ENCODE peak calls at places on chromosomes 11 and 22, in five cellular contexts. Z is neural crest cell, X is pancreas, Y is IMR-90, Q is GM10248. J is an unnamed sample.

GRCh38 chr11:123430736-123431356 is 777 bp downstream of the GRAMD1B start:
- DNase-seq in Z (peak; percentile 32), X (no peak), Y (peak; percentile 51), Q (peak; percentile 75), J (peak; percentile 77)

GRCh38 chr11:37942081-37942480 is 1344.0 kb upstream of the RAG2 start:
- DNase-seq in Z (no peak), X (no peak), Y (no peak), Q (no peak), J (no peak)

GRCh38 chr22:50691521-50691920 is 18.9 kb downstream of the SHANK3 start:
- DNase-seq in Z (peak; percentile 45), X (no peak), Y (peak; percentile 44), Q (no peak), J (no peak)

GRCh38 chr11:110907629-110908028 is 195.4 kb upstream of the ARHGAP20 start:
- DNase-seq in Z (no peak), X (no peak), Y (peak; percentile 98), Q (no peak), J (no peak)

GRCh38 chr11:575996-576756 is at the start of gene PHRF1:
- DNase-seq in Z (peak; percentile 90), X (peak; percentile 95), Y (peak; percentile 92), Q (peak; percentile 100), J (peak; percentile 100)

GRCh38 chr11:118531597-118532084 is 649 bp downstream of the TMEM25 start:
- DNase-seq in Z (no peak), X (no peak), Y (no peak), Q (peak; percentile 59), J (peak; percentile 17)

GRCh38 chr11:40187092-40187403 is 1272.4 kb downstream of the LRRC4C start:
- DNase-seq in Z (no peak), X (no peak), Y (no peak), Q (no peak), J (no peak)

GRCh38 chr22:18023509-18024275 is 669 bp downstream of the MICAL3 start:
- DNase-seq in Z (peak; percentile 60), X (peak; percentile 83), Y (peak; percentile 85), Q (peak; percentile 59), J (peak; percentile 67)

GRCh38 chr22:44915441-44915840 is 94.4 kb downstream of the PHF21B start:
- DNase-seq in Z (no peak), X (no peak), Y (no peak), Q (no peak), J (no peak)

GRCh38 chr22:20965104-20965887 is 1.8 kb upstream of the AIFM3 start:
- DNase-seq in Z (no peak), X (no peak), Y (no peak), Q (no peak), J (no peak)

GRCh38 chr11:80157447-80157846 is 716.6 kb upstream of the TENM4 start:
- DNase-seq in Z (no peak), X (no peak), Y (no peak), Q (no peak), J (no peak)

GRCh38 chr11:70569173-70569890 is 171.0 kb downstream of the CTTN start:
- DNase-seq in Z (no peak), X (no peak), Y (no peak), Q (no peak), J (no peak)

GRCh38 chr11:8959546-8960166 is 4.6 kb downstream of the TMEM9B start:
- DNase-seq in Z (peak; percentile 13), X (peak; percentile 33), Y (peak; percentile 86), Q (peak; percentile 82), J (peak; percentile 83)

GRCh38 chr11:907668-908067 is 2.9 kb downstream of the CHID1 start:
- DNase-seq in Z (no peak), X (no peak), Y (no peak), Q (no peak), J (no peak)

GRCh38 chr11:108561535-108561991 is 32.0 kb downstream of the EXPH5 start:
- DNase-seq in Z (no peak), X (no peak), Y (peak; percentile 31), Q (no peak), J (no peak)

GRCh38 chr11:56045538-56045937 is 18.1 kb downstream of the OR5AS1 start:
- DNase-seq in Z (no peak), X (peak; percentile 42), Y (no peak), Q (no peak), J (no peak)

GRCh38 chr22:47804281-47804680 is 1041.8 kb downstream of the TBC1D22A start:
- DNase-seq in Z (no peak), X (no peak), Y (no peak), Q (no peak), J (no peak)

GRCh38 chr11:99670268-99670667 is 649.5 kb downstream of the CNTN5 start:
- DNase-seq in Z (no peak), X (no peak), Y (no peak), Q (no peak), J (no peak)

DNA sequence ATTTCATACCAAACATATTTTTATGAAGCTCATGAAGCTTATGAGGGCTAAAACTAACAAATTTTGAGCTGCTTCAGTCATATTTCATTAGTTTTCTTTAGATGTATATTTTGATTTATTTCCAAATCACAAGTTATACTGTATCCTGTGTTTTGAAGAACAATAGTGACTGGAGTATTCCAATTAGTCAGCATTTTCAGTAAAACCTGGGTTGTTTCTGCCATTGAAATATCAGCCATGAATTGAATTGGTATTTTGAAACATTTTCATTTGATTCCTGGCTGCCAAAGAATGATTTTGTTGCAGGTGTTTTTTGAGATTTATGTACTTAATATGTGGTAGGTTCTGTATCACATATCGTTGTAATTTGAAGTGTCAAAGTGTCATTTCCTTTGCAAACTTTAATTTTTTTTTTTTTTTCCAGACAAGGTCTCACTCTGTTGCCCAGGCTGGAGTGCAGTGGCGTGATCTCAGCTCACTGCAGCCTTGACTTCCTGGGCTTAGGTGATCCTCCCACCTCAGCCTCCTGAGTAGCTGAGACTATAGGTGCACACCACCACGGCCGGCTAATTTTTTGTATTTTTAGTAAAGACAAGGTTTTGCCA is 206.3 kb downstream of the SBF2 start:
- DNase-seq in Z (no peak), X (no peak), Y (no peak), Q (no peak), J (no peak)
- TF ChIP-seq CTCF in Z (no peak), X (no peak), Y (no peak), Q (no peak), J (no peak)

GRCh38 chr11:57761301-57762234 is at the start of gene CTNND1:
- DNase-seq in Z (peak; percentile 63), X (peak; percentile 89), Y (peak; percentile 98), Q (peak; percentile 87), J (peak; percentile 89)
- TF ChIP-seq CTCF in Z (peak; percentile 16), X (no peak), Y (no peak), Q (no peak), J (no peak)

GRCh38 chr11:33257160-33257896 is at the start of gene HIPK3:
- DNase-seq in Z (peak; percentile 73), X (peak; percentile 83), Y (peak; percentile 68), Q (peak; percentile 91), J (peak; percentile 96)
- TF ChIP-seq CTCF in Z (peak; percentile 45), X (no peak), Y (peak; percentile 55), Q (peak; percentile 73), J (peak; percentile 72)

GRCh38 chr11:133291672-133292265 is 240.5 kb downstream of the OPCML start:
- DNase-seq in Z (no peak), X (no peak), Y (no peak), Q (no peak), J (no peak)
- TF ChIP-seq CTCF in Z (no peak), X (no peak), Y (no peak), Q (no peak), J (no peak)

GRCh38 chr11:130069684-130070108 is at the start of gene APLP2:
- DNase-seq in Z (peak; percentile 97), X (peak; percentile 97), Y (peak; percentile 97), Q (peak; percentile 97), J (peak; percentile 99)
- TF ChIP-seq CTCF in Z (no peak), X (no peak), Y (no peak), Q (no peak), J (no peak)

DNA sequence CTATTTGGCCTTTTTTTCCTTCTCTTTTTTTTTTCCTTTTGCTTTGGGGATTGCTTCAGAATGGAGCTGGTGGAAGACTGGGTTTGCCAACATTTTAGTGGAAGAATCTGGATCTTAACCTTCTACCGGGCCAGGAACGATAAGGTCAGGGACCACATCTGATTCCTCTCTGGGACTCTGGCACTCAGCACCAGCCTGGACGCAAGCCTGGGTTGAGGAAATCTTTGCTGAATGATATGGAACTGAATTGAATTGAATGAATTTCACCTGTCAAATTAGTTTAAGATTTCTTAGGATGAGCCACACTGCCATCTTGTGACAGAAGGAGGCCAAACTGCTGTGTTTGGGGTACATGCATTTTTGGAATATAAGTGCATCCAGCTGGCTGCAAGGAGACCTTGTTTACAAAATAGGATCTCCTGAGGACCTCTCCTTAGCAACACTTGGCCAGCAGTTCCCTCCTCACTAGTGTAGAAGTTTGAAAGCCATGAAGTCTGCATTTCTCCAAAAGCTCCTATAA is 30.4 kb downstream of the TPBGL start:
- DNase-seq in Z (no peak), X (no peak), Y (peak; percentile 27), Q (no peak), J (no peak)
- TF ChIP-seq CTCF in Z (peak; percentile 32), X (no peak), Y (peak; percentile 40), Q (peak; percentile 49), J (no peak)

DNA sequence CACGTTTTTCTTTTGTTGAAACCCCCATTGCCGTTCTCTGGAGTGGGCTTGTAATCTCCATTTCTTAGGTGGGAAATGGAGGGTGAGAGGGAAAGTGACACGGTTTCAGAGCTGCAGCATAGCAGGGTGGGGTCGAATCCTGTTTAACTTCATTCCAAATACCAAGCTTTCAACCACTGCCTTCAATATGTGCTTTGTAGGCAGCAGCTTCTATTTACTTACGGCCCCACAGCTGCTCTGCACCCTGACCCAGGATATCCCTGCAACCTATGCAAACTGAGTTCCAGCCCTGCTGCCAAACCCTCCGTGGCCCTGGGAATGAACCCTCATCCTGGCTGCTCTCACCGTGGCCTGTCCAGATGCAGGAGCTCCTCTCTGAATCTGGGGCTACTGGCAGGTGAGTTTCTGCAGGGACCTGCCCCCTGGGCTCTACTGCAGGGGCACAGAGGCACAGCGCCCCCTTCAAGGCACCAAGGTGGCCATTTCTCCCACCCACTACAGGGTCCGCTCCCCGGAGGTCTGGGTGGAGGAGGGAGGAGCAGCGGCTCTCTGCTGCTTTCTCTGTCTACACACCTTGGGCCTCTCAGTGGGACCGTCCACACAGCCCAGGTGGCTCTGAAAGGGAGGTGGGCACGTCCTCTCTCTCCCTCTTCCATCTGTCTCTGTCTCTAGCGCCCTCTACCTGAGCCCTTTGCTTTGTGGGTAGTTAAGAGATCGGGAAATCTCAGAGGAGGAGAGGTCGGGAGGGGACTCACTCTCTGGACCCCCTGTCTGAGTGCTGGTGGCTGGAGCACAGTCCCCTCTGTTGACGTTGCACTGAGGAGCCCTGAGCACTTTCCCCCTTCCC is 279.1 kb downstream of the BRD1 start:
- DNase-seq in Z (no peak), X (no peak), Y (no peak), Q (no peak), J (no peak)
- TF ChIP-seq CTCF in Z (no peak), X (no peak), Y (no peak), Q (no peak), J (no peak)

J was measured in GM20000.